ENCODE peak calls at places on chromosomes 1 and 21, in six cellular contexts. K is HepG2, G is H1, S is K562, I is GM12891, X is GM12878. U is an unnamed sample.

GRCh38 chr1:176174108-176174507 is 33.0 kb downstream of the COP1 start:
- DNase-seq in G (no peak), S (no peak), X (no peak), K (no peak), I (no peak), U (no peak)

GRCh38 chr1:161019767-161020572 is 982 bp downstream of the F11R start:
- DNase-seq in I (no peak), G (no peak), K (no peak), S (peak), X (no peak), U (no peak)

GRCh38 chr1:152411144-152411543 is 2.9 kb downstream of the CRNN start:
- DNase-seq in K (no peak), G (no peak), X (no peak), S (no peak), I (no peak), U (no peak)

GRCh38 chr1:215636258-215636965 is 69.3 kb downstream of the KCTD3 start:
- DNase-seq in S (no peak), I (no peak), K (peak), X (no peak), G (no peak), U (no peak)

GRCh38 chr1:224502459-224503160 is 68.0 kb upstream of the WDR26 start:
- DNase-seq in X (no peak), K (no peak), G (no peak), I (no peak), S (peak), U (no peak)

GRCh38 chr1:108877324-108877812 is 583 bp downstream of the GPSM2 start:
- DNase-seq in S (no peak), G (no peak), I (no peak), X (no peak), K (no peak), U (no peak)

GRCh38 chr1:206703647-206704046 is 18.9 kb downstream of the MAPKAPK2 start:
- DNase-seq in I (no peak), K (no peak), G (no peak), X (peak), S (no peak), U (no peak)

GRCh38 chr1:15848929-15849774 is 1.6 kb downstream of the SPEN start:
- DNase-seq in G (peak), S (peak), I (no peak), K (peak), X (no peak), U (no peak)

GRCh38 chr1:15525043-15525958 is 1.3 kb upstream of the CASP9 start:
- DNase-seq in I (no peak), G (no peak), X (peak), K (peak), S (no peak), U (peak)

GRCh38 chr1:10901091-10901893 is 104.8 kb upstream of the CASZ1 start:
- DNase-seq in G (peak), K (no peak), X (no peak), S (no peak), I (no peak), U (no peak)

GRCh38 chr1:155938220-155938627 is 3.2 kb upstream of the RXFP4 start:
- DNase-seq in S (peak), X (peak), K (peak), I (no peak), G (no peak), U (no peak)

GRCh38 chr21:35256468-35256988 is 207.4 kb upstream of the RUNX1 start:
- DNase-seq in S (peak), I (no peak), X (no peak), G (no peak), K (peak), U (no peak)

GRCh38 chr1:18962121-18962721 is 5.7 kb upstream of the IFFO2 start:
- DNase-seq in S (no peak), I (no peak), X (no peak), K (no peak), G (no peak), U (no peak)

GRCh38 chr1:47906009-47906432 is 91.2 kb downstream of the TRABD2B start:
- DNase-seq in G (no peak), K (peak), I (no peak), S (no peak), X (no peak), U (no peak)

GRCh38 chr1:235516862-235517446 is 12.7 kb upstream of the B3GALNT2 start:
- DNase-seq in X (no peak), S (no peak), K (no peak), G (no peak), I (no peak), U (no peak)

GRCh38 chr1:163650624-163651023 is 328.9 kb downstream of the NUF2 start:
- DNase-seq in X (no peak), K (no peak), G (no peak), I (no peak), S (no peak), U (no peak)

GRCh38 chr21:37615962-37616361 is 249.4 kb downstream of the DYRK1A start:
- DNase-seq in I (no peak), G (no peak), S (no peak), X (no peak), K (no peak), U (no peak)

GRCh38 chr1:185934476-185935189 is 200.4 kb downstream of the HMCN1 start:
- DNase-seq in X (no peak), G (no peak), S (no peak), K (no peak), I (no peak), U (no peak)

GRCh38 chr1:89603651-89604413 is 29.1 kb upstream of the LRRC8C start:
- DNase-seq in S (no peak), I (no peak), X (no peak), K (no peak), G (no peak), U (no peak)
- TF ChIP-seq TAF1 in S (no peak), I (no peak), X (no peak), K (no peak), G (no peak), U (no peak)

GRCh38 chr1:153617677-153618076 is 1.6 kb upstream of the S100A14 start:
- DNase-seq in K (no peak), X (no peak), S (peak), G (peak), I (no peak), U (no peak)
- TF ChIP-seq POLR2A in K (no peak), X (no peak), S (no peak), G (no peak), I (no peak), U (no peak)

GRCh38 chr1:117653732-117654484 is 48.1 kb downstream of the TENT5C start:
- DNase-seq in G (no peak), X (no peak), K (no peak), S (no peak), I (no peak), U (no peak)
- TF ChIP-seq TAF1 in G (no peak), X (no peak), K (no peak), S (no peak), I (no peak), U (no peak)

GRCh38 chr1:220879090-220879508 is at the start of gene HLX:
- DNase-seq in K (no peak), G (peak), X (no peak), S (peak), I (peak), U (peak)
- TF ChIP-seq POLR2A in K (no peak), G (no peak), X (no peak), S (peak), I (no peak), U (no peak)

GRCh38 chr21:26686278-26686677 is 113.2 kb upstream of the CYYR1 start:
- DNase-seq in I (no peak), G (no peak), S (no peak), K (no peak), X (no peak), U (no peak)
- TF ChIP-seq TAF1 in I (no peak), G (no peak), S (no peak), K (no peak), X (no peak), U (no peak)

U was measured in GM12892.